ENCODE peak calls at places on chromosomes 12 and 14, in nine cellular contexts. F is ovary, B is body of pancreas, H is heart left ventricle, J is Panc1, L is cardiac muscle cell, Y is tibial artery, A is K562, R is upper lobe of right lung. S is an unnamed sample.
A peak's percentile ranks its signal among the peaks of the same experiment; 100 is the strongest.

GRCh38 chr14:84425968-84426367 is 1104.0 kb upstream of the FLRT2 start:
- DNase-seq in F (no peak), B (no peak), H (no peak), J (no peak), L (no peak), Y (no peak), A (no peak), R (no peak), S (no peak)

GRCh38 chr12:55188974-55189556 is 31.8 kb upstream of the OR10A7 start:
- DNase-seq in F (no peak), B (peak; percentile 28), H (no peak), J (peak; percentile 81), L (peak; percentile 78), Y (no peak), A (peak; percentile 55), R (no peak), S (peak; percentile 58)

GRCh38 chr12:107458163-107458562 is 227.4 kb upstream of the PWP1 start:
- DNase-seq in F (no peak), B (peak; percentile 67), H (no peak), J (no peak), L (no peak), Y (no peak), A (no peak), R (no peak), S (no peak)

GRCh38 chr14:101372494-101372813 is 188.8 kb upstream of the DIO3 start:
- DNase-seq in F (no peak), B (no peak), H (no peak), J (no peak), L (no peak), Y (no peak), A (no peak), R (no peak), S (no peak)

GRCh38 chr12:48946206-48946605 is 11.1 kb downstream of the ARF3 start:
- DNase-seq in F (no peak), B (no peak), H (no peak), J (no peak), L (no peak), Y (no peak), A (no peak), R (no peak), S (no peak)

GRCh38 chr12:76080729-76081415 is 3.6 kb downstream of the NAP1L1 start:
- DNase-seq in F (no peak), B (no peak), H (no peak), J (no peak), L (peak; percentile 30), Y (no peak), A (no peak), R (no peak), S (no peak)

GRCh38 chr12:24661657-24662096 is 287.2 kb downstream of the BCAT1 start:
- DNase-seq in F (no peak), B (no peak), H (peak; percentile 26), J (no peak), L (no peak), Y (peak; percentile 53), A (no peak), R (peak; percentile 85), S (peak; percentile 16)

GRCh38 chr12:7605900-7606465 is 59.7 kb downstream of the APOBEC1 start:
- DNase-seq in F (no peak), B (no peak), H (no peak), J (no peak), L (no peak), Y (no peak), A (no peak), R (no peak), S (no peak)

GRCh38 chr14:30195946-30196345 is 268.3 kb upstream of the PRKD1 start:
- DNase-seq in F (no peak), B (no peak), H (no peak), J (no peak), L (no peak), Y (no peak), A (no peak), R (no peak), S (no peak)

GRCh38 chr14:86013663-86014062 is 483.7 kb downstream of the FLRT2 start:
- DNase-seq in F (no peak), B (no peak), H (no peak), J (no peak), L (peak; percentile 41), Y (no peak), A (no peak), R (no peak), S (no peak)

GRCh38 chr14:70289138-70289537 is 70.3 kb downstream of the COX16 start:
- DNase-seq in F (no peak), B (no peak), H (no peak), J (no peak), L (no peak), Y (no peak), A (no peak), R (no peak), S (no peak)

GRCh38 chr12:124927325-124928094 is 13.1 kb upstream of the UBC start:
- DNase-seq in F (peak; percentile 91), B (peak; percentile 95), H (peak; percentile 84), J (no peak), L (peak; percentile 84), Y (peak; percentile 94), A (peak; percentile 78), R (peak; percentile 92), S (peak; percentile 96)

GRCh38 chr12:22229652-22230279 is 104.7 kb downstream of the ST8SIA1 start:
- DNase-seq in F (no peak), B (no peak), H (no peak), J (no peak), L (no peak), Y (no peak), A (no peak), R (no peak), S (no peak)

GRCh38 chr12:103783744-103784664 is 57.0 kb downstream of the NT5DC3 start:
- DNase-seq in F (no peak), B (peak; percentile 34), H (no peak), J (no peak), L (no peak), Y (no peak), A (no peak), R (no peak), S (no peak)

GRCh38 chr12:115294443-115295133 is 610.6 kb upstream of the TBX3 start:
- DNase-seq in F (no peak), B (no peak), H (no peak), J (no peak), L (peak; percentile 41), Y (no peak), A (no peak), R (no peak), S (no peak)

GRCh38 chr12:70227911-70228310 is 15.3 kb upstream of the CNOT2 start:
- DNase-seq in F (no peak), B (no peak), H (no peak), J (no peak), L (no peak), Y (no peak), A (no peak), R (no peak), S (no peak)

DNA sequence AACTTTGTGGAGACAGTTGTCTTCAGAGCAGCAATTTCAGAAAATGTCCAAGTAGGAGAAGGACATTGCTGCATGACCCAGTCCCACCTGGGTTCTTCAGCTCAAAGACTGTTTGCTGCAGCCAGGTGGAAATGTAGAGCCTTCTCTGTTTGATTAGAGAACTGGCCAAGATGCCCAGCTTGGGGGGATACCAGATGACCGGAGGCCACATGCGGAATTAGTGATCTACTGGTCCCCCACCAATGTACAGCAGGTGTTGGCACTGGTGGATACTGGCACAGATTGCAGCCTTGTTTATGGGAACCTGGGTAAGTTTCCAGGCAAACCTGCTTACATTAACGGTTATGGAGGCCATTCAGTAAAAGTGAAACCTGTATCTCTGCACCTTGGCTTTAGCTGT is 555.3 kb downstream of the SLC6A15 start:
- DNase-seq in F (no peak), B (no peak), H (no peak), J (no peak), L (no peak), Y (no peak), A (no peak), R (no peak), S (no peak)
- TF ChIP-seq CTCF in F (no peak), B (no peak), H (no peak), J (no peak), L (no peak), Y (no peak), A (no peak), R (no peak), S (no peak)

GRCh38 chr14:24235804-24236688 is 3.3 kb downstream of the GMPR2 start:
- DNase-seq in F (no peak), B (peak; percentile 3), H (no peak), J (no peak), L (no peak), Y (no peak), A (no peak), R (no peak), S (no peak)
- H3K36me3 ChIP-seq in F (no peaks in the 10 kb centered on the region), B (peaks cover 6% of the 10 kb centered on the region), H (peaks cover 71% of the 10 kb centered on the region), J (peaks cover 10% of the 10 kb centered on the region), L (peaks cover 23% of the 10 kb centered on the region), Y (peaks cover 55% of the 10 kb centered on the region), A (peaks cover 65% of the 10 kb centered on the region), R (peaks cover 60% of the 10 kb centered on the region), S (no peaks in the 10 kb centered on the region)

GRCh38 chr14:61925043-61925442 is 162.8 kb downstream of the SNAPC1 start:
- DNase-seq in F (no peak), B (no peak), H (no peak), J (no peak), L (peak; percentile 23), Y (no peak), A (no peak), R (no peak), S (no peak)
- TF ChIP-seq CTCF in F (no peak), B (no peak), H (no peak), J (peak; percentile 26), L (no peak), Y (no peak), A (peak; percentile 12), R (no peak), S (no peak)

GRCh38 chr14:61730756-61731373 is 31.4 kb upstream of the SNAPC1 start:
- DNase-seq in F (no peak), B (no peak), H (no peak), J (no peak), L (no peak), Y (no peak), A (no peak), R (no peak), S (no peak)

GRCh38 chr14:61724133-61724532 is 28.8 kb downstream of the HIF1A start:
- DNase-seq in F (no peak), B (no peak), H (no peak), J (no peak), L (no peak), Y (no peak), A (no peak), R (no peak), S (no peak)

DNA sequence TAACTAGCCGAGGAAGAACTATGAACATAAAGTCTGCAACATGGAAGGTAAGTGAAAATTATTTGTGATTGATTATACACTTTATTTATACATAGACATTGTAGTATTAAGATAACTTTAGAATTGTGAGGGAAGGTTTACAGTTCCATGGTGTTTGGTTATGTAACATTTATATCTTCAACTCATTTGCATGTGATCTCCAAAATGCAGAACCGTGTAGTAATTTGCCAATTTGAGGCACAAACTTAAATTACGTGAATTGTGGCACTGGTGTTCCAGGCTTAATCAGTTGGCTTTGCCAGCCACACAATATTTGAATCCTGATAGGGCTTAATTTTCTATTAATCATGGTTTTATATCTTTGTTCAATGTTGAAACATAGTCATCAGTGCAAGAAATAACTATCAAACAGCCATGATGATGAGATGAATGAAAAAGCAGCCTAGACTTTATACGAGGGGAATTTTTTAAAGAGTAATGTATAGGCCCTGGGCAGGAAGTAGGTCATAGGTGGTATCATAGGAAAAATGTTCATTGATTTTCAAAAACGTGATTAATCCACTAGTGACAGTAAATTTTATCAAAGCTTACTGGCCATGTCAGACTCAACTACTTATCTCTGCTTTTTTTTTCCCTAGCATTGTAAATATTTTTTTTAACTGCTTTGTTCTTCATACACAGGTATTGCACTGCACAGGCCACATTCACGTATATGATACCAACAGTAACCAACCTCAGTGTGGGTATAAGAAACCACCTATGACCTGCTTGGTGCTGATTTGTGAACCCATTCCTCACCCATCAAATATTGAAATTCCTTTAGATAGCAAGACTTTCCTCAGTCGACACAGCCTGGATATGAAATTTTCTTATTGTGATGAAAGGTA is 31.7 kb downstream of the HIF1A start:
- DNase-seq in F (no peak), B (no peak), H (no peak), J (no peak), L (no peak), Y (no peak), A (no peak), R (no peak), S (no peak)
- H3K36me3 ChIP-seq in F (no peaks in the 10 kb centered on the region), B (peaks cover 7% of the 10 kb centered on the region), H (peaks cover 99% of the 10 kb centered on the region), J (peaks cover 27% of the 10 kb centered on the region), L (peaks cover 77% of the 10 kb centered on the region), Y (peaks cover 26% of the 10 kb centered on the region), A (peaks cover 81% of the 10 kb centered on the region), R (peaks cover 94% of the 10 kb centered on the region), S (no peaks in the 10 kb centered on the region)

S was measured in testis.